ENCODE peak calls at places on chromosomes 11 and 22, in eight cellular contexts. D is AG09309, L is choroid plexus epithelial cell, Z is right lobe of liver, R is BJ, C is fibroblast of lung, K is iPS DF 6.9, S is adrenal gland. T is an unnamed sample.

GRCh38 chr11:75492181-75492820 is 33.4 kb downstream of the GDPD5 start:
- DNase-seq in L (peak), Z (no peak), S (no peak), R (no peak), D (no peak), K (no peak), C (no peak), T (peak)

GRCh38 chr11:61056566-61056965 is 45.7 kb upstream of the CD5 start:
- DNase-seq in D (no peak), R (no peak), Z (no peak), K (no peak), S (no peak), C (no peak), L (no peak), T (no peak)

GRCh38 chr11:115321602-115322289 is 182.5 kb downstream of the CADM1 start:
- DNase-seq in C (peak), R (no peak), S (no peak), Z (no peak), K (no peak), D (peak), L (peak), T (no peak)

GRCh38 chr11:1260023-1260501 is 37.2 kb downstream of the MUC5B start:
- DNase-seq in S (no peak), C (peak), L (peak), K (no peak), R (no peak), D (no peak), Z (no peak), T (peak)

GRCh38 chr11:38274031-38274430 is 1676.0 kb upstream of the RAG2 start:
- DNase-seq in S (no peak), D (no peak), K (no peak), Z (no peak), L (peak), C (peak), R (no peak), T (peak)

GRCh38 chr11:26930518-26931247 is 63.2 kb upstream of the FIBIN start:
- DNase-seq in D (peak), R (no peak), K (no peak), C (peak), L (peak), Z (no peak), S (no peak), T (no peak)

GRCh38 chr22:49021097-49021925 is 806.4 kb downstream of the BRD1 start:
- DNase-seq in K (no peak), S (no peak), R (no peak), Z (peak), C (no peak), D (no peak), L (no peak), T (no peak)

GRCh38 chr11:44275961-44276550 is 33.9 kb downstream of the ALX4 start:
- DNase-seq in Z (no peak), K (no peak), R (no peak), S (no peak), D (no peak), C (no peak), L (no peak), T (no peak)

GRCh38 chr11:118176400-118177134 is at the start of gene SCN2B:
- DNase-seq in Z (no peak), L (no peak), S (no peak), D (no peak), K (no peak), R (no peak), C (peak), T (peak)

GRCh38 chr11:44361883-44362282 is 51.9 kb upstream of the ALX4 start:
- DNase-seq in R (no peak), K (no peak), S (no peak), C (no peak), D (no peak), Z (no peak), L (peak), T (no peak)

GRCh38 chr11:112042161-112042960 is 17.2 kb downstream of the DLAT start:
- DNase-seq in R (no peak), C (peak), D (peak), K (no peak), S (no peak), Z (no peak), L (peak), T (peak)

GRCh38 chr11:1831338-1832180 is 3.2 kb upstream of the SYT8 start:
- DNase-seq in D (no peak), S (peak), K (no peak), R (no peak), L (no peak), C (no peak), Z (peak), T (no peak)

GRCh38 chr22:29003975-29004646 is 57.5 kb downstream of the C22orf31 start:
- DNase-seq in D (no peak), C (no peak), S (peak), L (no peak), R (no peak), Z (no peak), K (no peak), T (peak)

GRCh38 chr22:32561163-32561562 is 86.6 kb downstream of the FBXO7 start:
- DNase-seq in K (no peak), Z (no peak), R (no peak), C (no peak), L (no peak), D (no peak), S (no peak), T (peak)

GRCh38 chr11:12053606-12054361 is 45.4 kb upstream of the DKK3 start:
- DNase-seq in R (no peak), L (peak), D (no peak), C (peak), Z (peak), K (no peak), S (no peak), T (no peak)

GRCh38 chr11:93668171-93668570 is 6.7 kb downstream of the CEP295 start:
- DNase-seq in S (no peak), R (no peak), C (peak), K (no peak), L (no peak), D (no peak), Z (no peak), T (no peak)

GRCh38 chr11:5291207-5291838 is 10.4 kb downstream of the OR51B4 start:
- DNase-seq in L (peak), S (no peak), D (no peak), K (peak), Z (no peak), R (no peak), C (peak), T (peak)

GRCh38 chr22:31080164-31080847 is 812 bp upstream of the SMTN start:
- DNase-seq in L (no peak), Z (no peak), S (no peak), K (no peak), D (no peak), C (no peak), R (no peak), T (no peak)
- H3K4me3 ChIP-seq in L (peak), Z (peak), S (peak), K (peak), D (peak), C (peak), R (peak), T (peak)

DNA sequence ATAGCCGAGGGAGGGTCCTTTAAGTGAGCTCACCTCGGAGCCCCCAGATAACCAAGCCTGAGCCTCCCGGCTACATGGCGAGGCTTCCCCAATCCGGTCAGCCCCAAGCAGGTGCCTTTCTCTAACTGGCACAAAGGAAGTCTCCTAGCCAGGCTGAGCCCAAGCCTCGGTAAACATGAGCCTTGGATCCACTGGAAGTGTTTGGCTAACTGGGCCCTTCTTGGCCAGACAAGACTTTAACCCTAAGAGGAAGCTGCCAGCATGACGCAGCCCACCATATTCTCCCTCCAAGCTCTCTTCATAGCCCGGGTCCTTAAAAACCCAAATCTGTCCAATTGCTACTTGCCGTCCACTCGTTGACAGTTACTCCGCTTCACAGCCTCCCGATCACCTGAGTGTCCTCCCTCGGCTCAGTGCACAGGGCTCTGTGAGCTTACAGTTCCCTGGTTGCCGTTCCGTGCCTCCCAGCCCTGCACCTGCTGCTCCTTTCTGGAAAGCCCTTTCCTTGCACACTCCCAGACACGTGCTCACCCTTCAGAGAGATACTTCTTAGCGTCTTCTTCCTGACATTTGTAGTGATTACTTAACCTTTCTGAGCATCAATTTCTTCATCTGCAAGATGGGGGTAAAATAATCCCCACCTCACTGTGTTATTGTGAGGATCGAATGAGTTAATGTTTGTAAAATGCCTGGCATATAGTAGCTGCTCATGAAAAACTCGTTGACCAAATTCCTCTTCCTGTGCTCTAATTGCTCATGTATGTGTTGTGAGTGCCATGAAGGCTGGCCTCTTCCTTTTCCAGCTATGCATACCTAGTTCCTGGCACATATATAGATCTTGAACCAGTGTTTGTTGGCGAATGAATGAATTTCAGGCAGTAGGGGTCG is 25.6 kb downstream of the TXN2 start:
- DNase-seq in Z (no peak), D (no peak), C (no peak), K (no peak), S (no peak), R (no peak), L (no peak), T (no peak)
- H3K4me3 ChIP-seq in Z (no peak), D (no peak), C (no peak), K (no peak), S (peak), R (no peak), L (peak), T (peak)

GRCh38 chr22:19149962-19150361 is at the start of gene GSC2:
- DNase-seq in C (no peak), L (no peak), R (no peak), D (no peak), Z (no peak), K (no peak), S (no peak), T (no peak)

GRCh38 chr22:19146215-19146968 is 1.9 kb upstream of the ESS2 start:
- DNase-seq in C (no peak), Z (no peak), S (no peak), R (no peak), L (no peak), K (no peak), D (no peak), T (no peak)

GRCh38 chr22:19147193-19147780 is 2.8 kb downstream of the GSC2 start:
- DNase-seq in D (no peak), L (no peak), R (no peak), C (no peak), S (no peak), Z (no peak), K (no peak), T (no peak)

GRCh38 chr22:19149047-19149883 is 827 bp downstream of the GSC2 start:
- DNase-seq in Z (peak), D (no peak), L (no peak), C (no peak), R (no peak), K (no peak), S (no peak), T (no peak)

GRCh38 chr22:19148417-19149046 is 1.6 kb downstream of the GSC2 start:
- DNase-seq in L (no peak), R (no peak), D (no peak), C (no peak), K (no peak), S (no peak), Z (peak), T (no peak)
- H3K4me3 ChIP-seq in L (no peak), R (no peak), D (no peak), C (no peak), K (no peak), S (no peak), Z (no peak), T (no peak)

GRCh38 chr11:36619502-36619901 is 21.5 kb upstream of the RAG2 start:
- DNase-seq in K (no peak), D (no peak), Z (no peak), C (no peak), S (no peak), R (no peak), L (peak), T (no peak)
- H3K4me3 ChIP-seq in K (no peak), D (no peak), Z (no peak), C (no peak), S (no peak), R (no peak), L (no peak), T (no peak)

GRCh38 chr22:50719814-50720300 is 18.1 kb upstream of the ACR start:
- DNase-seq in Z (peak), L (no peak), S (no peak), D (no peak), K (no peak), C (no peak), R (no peak), T (no peak)

GRCh38 chr22:50722048-50722701 is 15.8 kb upstream of the ACR start:
- DNase-seq in D (no peak), K (no peak), C (no peak), R (no peak), S (no peak), L (no peak), Z (no peak), T (no peak)

GRCh38 chr22:50722716-50723428 is 15.1 kb upstream of the ACR start:
- DNase-seq in S (no peak), K (no peak), L (no peak), R (no peak), D (no peak), C (no peak), Z (no peak), T (no peak)

GRCh38 chr22:50720301-50720845 is 17.6 kb upstream of the ACR start:
- DNase-seq in K (no peak), C (no peak), D (no peak), Z (no peak), L (no peak), R (no peak), S (no peak), T (no peak)

GRCh38 chr22:50720861-50721844 is 16.9 kb upstream of the ACR start:
- DNase-seq in R (no peak), Z (peak), K (no peak), L (no peak), C (no peak), S (no peak), D (no peak), T (no peak)
- H3K4me3 ChIP-seq in R (no peak), Z (no peak), K (no peak), L (no peak), C (no peak), S (no peak), D (no peak), T (no peak)

DNA sequence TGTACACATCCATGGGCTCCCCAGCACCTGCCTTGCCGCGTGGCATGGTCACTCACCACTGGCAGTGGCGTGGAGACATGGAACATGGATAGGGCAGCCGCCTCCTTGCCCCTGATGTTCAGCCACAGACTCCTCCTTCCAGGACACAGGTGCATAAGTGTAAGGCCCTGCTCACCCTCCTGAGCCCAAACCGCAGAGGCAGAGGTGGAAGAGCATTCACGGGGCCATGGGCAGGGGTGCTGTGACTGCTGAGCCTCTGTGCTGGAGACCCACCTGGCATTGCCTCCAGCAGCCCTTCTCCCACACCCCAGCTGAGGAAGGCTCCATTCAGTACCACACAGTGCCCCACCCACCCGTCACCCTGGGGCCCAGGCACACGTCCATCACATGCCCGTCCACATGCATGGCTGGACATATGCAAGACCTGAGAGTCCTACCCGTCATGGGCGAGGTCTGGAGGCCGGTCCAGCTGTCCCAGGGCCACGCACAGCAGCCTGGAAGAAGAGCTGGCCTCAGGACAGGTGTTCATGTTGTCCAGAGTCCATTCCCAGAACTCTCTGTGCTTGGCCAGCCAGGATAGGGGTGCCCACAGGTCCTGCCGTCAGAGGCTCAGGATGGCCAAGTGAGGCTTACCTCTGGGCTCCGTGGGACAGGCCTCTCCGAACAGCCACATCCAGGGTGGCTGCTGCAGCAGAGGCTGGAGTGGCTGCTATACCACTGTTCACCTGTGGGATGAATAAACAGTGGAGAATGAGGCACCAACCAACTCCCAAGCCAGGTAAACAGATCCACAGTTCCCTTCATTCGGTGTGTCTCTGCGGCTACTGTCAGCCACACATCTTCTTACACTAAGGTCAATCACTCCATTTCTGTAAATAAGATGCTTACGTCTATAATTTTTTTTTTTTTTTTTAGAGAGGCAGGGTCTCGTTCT is 1.7 kb upstream of the TUBGCP6 start:
- DNase-seq in K (no peak), S (no peak), L (no peak), C (no peak), D (no peak), Z (no peak), R (no peak), T (no peak)
- H3K4me3 ChIP-seq in K (no peak), S (no peak), L (no peak), C (no peak), D (no peak), Z (no peak), R (no peak), T (no peak)

T was measured in bronchial epithelial cell.